ENCODE peak calls at places on chromosomes 11 and 22, in nine cellular contexts. One of them, this sample, is unnamed.

GRCh38 chr22:25350551-25350971 is 131.1 kb downstream of the CRYBB2 start:
- DNase-seq in hypothalamus: no peak
- DNase-seq in stomach: peak
- DNase-seq in head of caudate nucleus: no peak
- DNase-seq in fibroblast of the conjunctiva: no peak
- DNase-seq in nephron progenitor cell: no peak
- DNase-seq in foreskin fibroblast: no peak
- DNase-seq in lower leg skin: peak
- DNase-seq in AG10803: no peak
- DNase-seq in this sample: no peak

GRCh38 chr11:10329935-10330334 is 25.1 kb downstream of the ADM start:
- DNase-seq in lower leg skin: no peak
- DNase-seq in fibroblast of the conjunctiva: no peak
- DNase-seq in stomach: no peak
- DNase-seq in head of caudate nucleus: no peak
- DNase-seq in nephron progenitor cell: no peak
- DNase-seq in hypothalamus: no peak
- DNase-seq in AG10803: peak
- DNase-seq in foreskin fibroblast: peak
- DNase-seq in this sample: no peak

GRCh38 chr11:22477312-22477711 is 139.1 kb downstream of the SLC17A6 start:
- DNase-seq in lower leg skin: no peak
- DNase-seq in head of caudate nucleus: no peak
- DNase-seq in hypothalamus: no peak
- DNase-seq in stomach: no peak
- DNase-seq in nephron progenitor cell: no peak
- DNase-seq in AG10803: no peak
- DNase-seq in fibroblast of the conjunctiva: no peak
- DNase-seq in foreskin fibroblast: no peak
- DNase-seq in this sample: no peak

GRCh38 chr22:29998627-29999026 is 81.6 kb upstream of the HORMAD2 start:
- DNase-seq in lower leg skin: no peak
- DNase-seq in head of caudate nucleus: no peak
- DNase-seq in fibroblast of the conjunctiva: no peak
- DNase-seq in foreskin fibroblast: no peak
- DNase-seq in hypothalamus: no peak
- DNase-seq in AG10803: no peak
- DNase-seq in stomach: no peak
- DNase-seq in nephron progenitor cell: no peak
- DNase-seq in this sample: no peak

GRCh38 chr22:37740455-37741311 is 43.8 kb downstream of the TRIOBP start:
- DNase-seq in foreskin fibroblast: no peak
- DNase-seq in fibroblast of the conjunctiva: no peak
- DNase-seq in head of caudate nucleus: no peak
- DNase-seq in AG10803: no peak
- DNase-seq in lower leg skin: no peak
- DNase-seq in hypothalamus: no peak
- DNase-seq in nephron progenitor cell: no peak
- DNase-seq in stomach: no peak
- DNase-seq in this sample: no peak

GRCh38 chr11:965206-965775 is 39.6 kb downstream of the AP2A2 start:
- DNase-seq in stomach: no peak
- DNase-seq in AG10803: no peak
- DNase-seq in foreskin fibroblast: no peak
- DNase-seq in nephron progenitor cell: no peak
- DNase-seq in fibroblast of the conjunctiva: no peak
- DNase-seq in head of caudate nucleus: no peak
- DNase-seq in hypothalamus: no peak
- DNase-seq in lower leg skin: no peak
- DNase-seq in this sample: no peak

GRCh38 chr22:42404266-42404665 is 27.9 kb downstream of the NFAM1 start:
- DNase-seq in AG10803: no peak
- DNase-seq in nephron progenitor cell: no peak
- DNase-seq in stomach: no peak
- DNase-seq in lower leg skin: no peak
- DNase-seq in hypothalamus: no peak
- DNase-seq in fibroblast of the conjunctiva: no peak
- DNase-seq in head of caudate nucleus: no peak
- DNase-seq in foreskin fibroblast: no peak
- DNase-seq in this sample: no peak

GRCh38 chr11:57474017-57474750 is 13.9 kb downstream of the RTN4RL2 start:
- DNase-seq in foreskin fibroblast: no peak
- DNase-seq in AG10803: no peak
- DNase-seq in lower leg skin: no peak
- DNase-seq in nephron progenitor cell: no peak
- DNase-seq in head of caudate nucleus: no peak
- DNase-seq in stomach: no peak
- DNase-seq in fibroblast of the conjunctiva: no peak
- DNase-seq in hypothalamus: no peak
- DNase-seq in this sample: no peak

GRCh38 chr11:33444835-33445594 is 187.8 kb downstream of the HIPK3 start:
- DNase-seq in stomach: no peak
- DNase-seq in hypothalamus: no peak
- DNase-seq in head of caudate nucleus: peak
- DNase-seq in nephron progenitor cell: no peak
- DNase-seq in fibroblast of the conjunctiva: no peak
- DNase-seq in lower leg skin: no peak
- DNase-seq in foreskin fibroblast: no peak
- DNase-seq in AG10803: no peak
- DNase-seq in this sample: no peak

GRCh38 chr11:64489831-64490441 is 101.1 kb upstream of the SLC22A12 start:
- DNase-seq in head of caudate nucleus: peak
- DNase-seq in nephron progenitor cell: peak
- DNase-seq in fibroblast of the conjunctiva: no peak
- DNase-seq in hypothalamus: peak
- DNase-seq in AG10803: peak
- DNase-seq in lower leg skin: peak
- DNase-seq in foreskin fibroblast: peak
- DNase-seq in stomach: peak
- DNase-seq in this sample: peak

GRCh38 chr11:44427432-44427831 is 117.5 kb upstream of the ALX4 start:
- DNase-seq in fibroblast of the conjunctiva: no peak
- DNase-seq in nephron progenitor cell: peak
- DNase-seq in foreskin fibroblast: no peak
- DNase-seq in AG10803: no peak
- DNase-seq in head of caudate nucleus: no peak
- DNase-seq in lower leg skin: no peak
- DNase-seq in hypothalamus: no peak
- DNase-seq in stomach: no peak
- DNase-seq in this sample: no peak

GRCh38 chr11:48154162-48154561 is 62.4 kb upstream of the OR4B1 start:
- DNase-seq in nephron progenitor cell: no peak
- DNase-seq in lower leg skin: no peak
- DNase-seq in hypothalamus: no peak
- DNase-seq in fibroblast of the conjunctiva: no peak
- DNase-seq in AG10803: peak
- DNase-seq in head of caudate nucleus: no peak
- DNase-seq in stomach: no peak
- DNase-seq in foreskin fibroblast: peak
- DNase-seq in this sample: no peak

GRCh38 chr11:15897211-15897960 is 459.0 kb downstream of the SOX6 start:
- DNase-seq in lower leg skin: no peak
- DNase-seq in hypothalamus: no peak
- DNase-seq in AG10803: peak
- DNase-seq in foreskin fibroblast: peak
- DNase-seq in head of caudate nucleus: no peak
- DNase-seq in nephron progenitor cell: no peak
- DNase-seq in fibroblast of the conjunctiva: no peak
- DNase-seq in stomach: no peak
- DNase-seq in this sample: no peak